ENCODE peak calls at places on chromosomes 2 and 18, in nine cellular contexts. J is stimulated activated CD4-positive, alpha-beta T cell treated with anti-CD3 and anti-CD28 coated beads, TNF-alpha, amount 100 ng/mL, for 48 hours; F is left cardiac atrium; Z is head of caudate nucleus; D is AG20443; E is left ventricle myocardium superior; N is astrocyte of the cerebellum; I is heart right ventricle; X is activated naive CD8-positive, alpha-beta T cell treated with anti-CD3 and anti-CD28 coated beads, Interleukin-2, amount 50 U/mL, for 24 hours. P is an unnamed sample.

GRCh38 chr2:236336575-236337464 is 72.6 kb upstream of the ASB18 start:
- DNase-seq in J (no peak), F (no peak), Z (no peak), D (no peak), E (no peak), N (no peak), I (no peak), X (no peak), P (no peak)

GRCh38 chr2:61179701-61180639 is 18.0 kb downstream of the C2orf74 start:
- DNase-seq in J (no peak), F (peak), Z (peak), D (peak), E (peak), N (peak), I (peak), X (no peak), P (peak)

GRCh38 chr2:7281348-7281747 is 364.1 kb downstream of the RNF144A start:
- DNase-seq in J (no peak), F (no peak), Z (no peak), D (no peak), E (no peak), N (no peak), I (no peak), X (no peak), P (no peak)

GRCh38 chr2:226483745-226484619 is 315.6 kb downstream of the IRS1 start:
- DNase-seq in J (no peak), F (no peak), Z (no peak), D (peak), E (no peak), N (no peak), I (no peak), X (no peak), P (no peak)

GRCh38 chr2:27212626-27213471 is 781 bp upstream of the SLC5A6 start:
- DNase-seq in J (peak), F (no peak), Z (no peak), D (peak), E (no peak), N (peak), I (no peak), X (peak), P (no peak)

GRCh38 chr2:191453756-191454155 is 208.6 kb downstream of the MYO1B start:
- DNase-seq in J (no peak), F (no peak), Z (no peak), D (no peak), E (no peak), N (no peak), I (no peak), X (no peak), P (no peak)

GRCh38 chr2:99602475-99602874 is 112.7 kb upstream of the REV1 start:
- DNase-seq in J (no peak), F (no peak), Z (no peak), D (peak), E (no peak), N (peak), I (no peak), X (no peak), P (no peak)

GRCh38 chr2:181752301-181752700 is 72.0 kb upstream of the NEUROD1 start:
- DNase-seq in J (no peak), F (no peak), Z (no peak), D (no peak), E (no peak), N (no peak), I (no peak), X (no peak), P (no peak)

GRCh38 chr2:224545884-224546644 is 39.1 kb downstream of the CUL3 start:
- DNase-seq in J (no peak), F (no peak), Z (no peak), D (peak), E (no peak), N (peak), I (no peak), X (no peak), P (no peak)

GRCh38 chr2:112087346-112088020 is 32.4 kb downstream of the TMEM87B start:
- DNase-seq in J (no peak), F (no peak), Z (no peak), D (no peak), E (no peak), N (no peak), I (no peak), X (no peak), P (no peak)

GRCh38 chr2:151766421-151767153 is 32.3 kb upstream of the NEB start:
- DNase-seq in J (peak), F (no peak), Z (no peak), D (no peak), E (no peak), N (no peak), I (no peak), X (peak), P (no peak)

GRCh38 chr2:79210274-79210917 is 50.8 kb upstream of the REG3A start:
- DNase-seq in J (no peak), F (no peak), Z (no peak), D (no peak), E (no peak), N (no peak), I (no peak), X (no peak), P (no peak)

GRCh38 chr2:79512442-79513401 is at the start of gene CTNNA2:
- DNase-seq in J (no peak), F (peak), Z (peak), D (peak), E (peak), N (peak), I (peak), X (peak), P (peak)

GRCh38 chr2:160479269-160479668 is 14.3 kb downstream of the RBMS1 start:
- DNase-seq in J (no peak), F (no peak), Z (no peak), D (no peak), E (no peak), N (no peak), I (no peak), X (no peak), P (peak)

GRCh38 chr2:13745324-13745723 is 887.2 kb upstream of the LRATD1 start:
- DNase-seq in J (no peak), F (no peak), Z (no peak), D (no peak), E (no peak), N (no peak), I (no peak), X (no peak), P (peak)

GRCh38 chr2:193502363-193503035 is 1307.8 kb upstream of the TMEFF2 start:
- DNase-seq in J (no peak), F (no peak), Z (no peak), D (no peak), E (no peak), N (no peak), I (no peak), X (no peak), P (no peak)

GRCh38 chr2:241009601-241010530 is 11.4 kb downstream of the SNED1 start:
- DNase-seq in J (peak), F (peak), Z (peak), D (peak), E (peak), N (peak), I (no peak), X (peak), P (peak)

GRCh38 chr2:149904352-149904751 is 316.8 kb upstream of the MMADHC start:
- DNase-seq in J (no peak), F (no peak), Z (no peak), D (no peak), E (no peak), N (no peak), I (no peak), X (no peak), P (no peak)

GRCh38 chr2:239006886-239007285 is 159.0 kb downstream of the TWIST2 start:
- DNase-seq in J (no peak), F (no peak), Z (no peak), D (no peak), E (no peak), N (no peak), I (no peak), X (no peak), P (no peak)

GRCh38 chr2:21415234-21415633 is 291.5 kb downstream of the TDRD15 start:
- DNase-seq in J (no peak), F (no peak), Z (no peak), D (no peak), E (no peak), N (no peak), I (no peak), X (no peak), P (no peak)

GRCh38 chr2:179805001-179805400 is 56.4 kb downstream of the ZNF385B start:
- DNase-seq in J (no peak), F (no peak), Z (no peak), D (no peak), E (no peak), N (no peak), I (no peak), X (no peak), P (no peak)

GRCh38 chr2:109005686-109006204 is 16.7 kb upstream of the EDAR start:
- DNase-seq in J (no peak), F (peak), Z (peak), D (peak), E (no peak), N (peak), I (no peak), X (no peak), P (peak)

GRCh38 chr2:107313316-107313715 is 427.3 kb upstream of the ST6GAL2 start:
- DNase-seq in J (no peak), F (no peak), Z (no peak), D (no peak), E (no peak), N (no peak), I (no peak), X (no peak), P (no peak)

GRCh38 chr18:31740180-31740579 is 20.5 kb downstream of the SLC25A52 start:
- DNase-seq in J (no peak), F (no peak), Z (no peak), D (no peak), E (no peak), N (no peak), I (no peak), X (no peak), P (no peak)

GRCh38 chr2:233769260-233769659 is 8.9 kb upstream of the MROH2A start:
- DNase-seq in J (no peak), F (no peak), Z (no peak), D (no peak), E (no peak), N (no peak), I (no peak), X (no peak), P (no peak)

GRCh38 chr2:88540346-88540745 is 86.9 kb downstream of the EIF2AK3 start:
- DNase-seq in J (no peak), F (no peak), Z (no peak), D (peak), E (no peak), N (no peak), I (no peak), X (no peak), P (no peak)

GRCh38 chr2:120486946-120487345 is 141.0 kb downstream of the INHBB start:
- DNase-seq in J (no peak), F (no peak), Z (no peak), D (peak), E (peak), N (no peak), I (no peak), X (no peak), P (no peak)

GRCh38 chr2:215377283-215377682 is 58.6 kb downstream of the FN1 start:
- DNase-seq in J (no peak), F (no peak), Z (no peak), D (no peak), E (no peak), N (no peak), I (no peak), X (no peak), P (no peak)

GRCh38 chr2:195322324-195322723 is 334.7 kb upstream of the SLC39A10 start:
- DNase-seq in J (no peak), F (no peak), Z (no peak), D (peak), E (no peak), N (no peak), I (no peak), X (no peak), P (no peak)

GRCh38 chr2:98026927-98027522 is 31.3 kb upstream of the TMEM131 start:
- DNase-seq in J (no peak), F (no peak), Z (no peak), D (no peak), E (no peak), N (no peak), I (no peak), X (no peak), P (no peak)

P was measured in right cardiac atrium.